ENCODE peak calls at places on chromosomes 12 and 14, in seven cellular contexts. E is type B pancreatic cell; G is stimulated activated CD4-positive, alpha-beta T cell treated with anti-CD3 and anti-CD28 coated beads, Interleukin-12 subunit alpha, Interleukin-12 subunit beta, amount 100 ng/mL, for 4 hours; M is tibial nerve; D is frontal cortex; F is stromal cell of bone marrow; N is activated CD4-positive, alpha-beta T cell treated with anti-CD3 and anti-CD28 coated beads, Interleukin-2, amount 50 U/mL, for 1 hour. P is an unnamed sample.

GRCh38 chr14:90900712-90901111 is 84.5 kb upstream of the TTC7B start:
- DNase-seq in E (no peak), G (no peak), M (no peak), D (no peak), F (no peak), N (no peak), P (no peak)

GRCh38 chr14:64704743-64705405 is 650 bp downstream of the PLEKHG3 start:
- DNase-seq in E (no peak), G (peak), M (no peak), D (no peak), F (no peak), N (no peak), P (no peak)

GRCh38 chr12:52043386-52044212 is 7.6 kb upstream of the NR4A1 start:
- DNase-seq in E (no peak), G (no peak), M (no peak), D (no peak), F (no peak), N (no peak), P (no peak)

GRCh38 chr12:70719672-70720420 is 82.6 kb upstream of the PTPRB start:
- DNase-seq in E (no peak), G (no peak), M (peak), D (peak), F (peak), N (no peak), P (peak)

GRCh38 chr14:100305446-100306255 is 593 bp downstream of the SLC25A29 start:
- DNase-seq in E (no peak), G (peak), M (no peak), D (peak), F (no peak), N (no peak), P (no peak)

GRCh38 chr12:94603434-94604068 is 46.8 kb downstream of the TMCC3 start:
- DNase-seq in E (no peak), G (peak), M (peak), D (no peak), F (no peak), N (peak), P (no peak)

GRCh38 chr12:66024966-66025365 is 105.6 kb downstream of the LLPH start:
- DNase-seq in E (no peak), G (no peak), M (no peak), D (no peak), F (no peak), N (no peak), P (no peak)

GRCh38 chr12:2194571-2194970 is 141.8 kb downstream of the CACNA1C start:
- DNase-seq in E (no peak), G (no peak), M (no peak), D (no peak), F (no peak), N (no peak), P (no peak)

GRCh38 chr12:98211914-98212695 is 303.3 kb upstream of the TMPO start:
- DNase-seq in E (no peak), G (no peak), M (no peak), D (no peak), F (no peak), N (no peak), P (no peak)

GRCh38 chr14:59098377-59098776 is 90.1 kb upstream of the DAAM1 start:
- DNase-seq in E (no peak), G (no peak), M (no peak), D (no peak), F (peak), N (no peak), P (no peak)

GRCh38 chr12:126570571-126570970 is 1505.3 kb downstream of the AACS start:
- DNase-seq in E (no peak), G (no peak), M (no peak), D (no peak), F (no peak), N (no peak), P (no peak)

P was measured in ELF-1.